ENCODE peak calls at places on chromosomes 2 and 18, in four cellular contexts. Y, G, N and V are unnamed samples.
A peak's percentile ranks its signal among the peaks of the same experiment; 100 is the strongest.

GRCh38 chr2:55156326-55156725 is 75.8 kb downstream of the CLHC1 start:
- DNase-seq in Y (no peak), G (no peak), N (peak; percentile 48), V (no peak)

GRCh38 chr18:27608742-27609141 is 423.6 kb upstream of the CHST9 start:
- DNase-seq in G (no peak), N (peak; percentile 3), Y (peak; percentile 6), V (no peak)

GRCh38 chr2:189698020-189698887 is 23.8 kb downstream of the ANKAR start:
- DNase-seq in G (no peak), Y (peak; percentile 70), N (peak; percentile 64), V (peak; percentile 42)

GRCh38 chr2:62713837-62714236 is 8.3 kb downstream of the EHBP1 start:
- DNase-seq in Y (no peak), N (peak; percentile 50), G (no peak), V (no peak)

GRCh38 chr2:586518-587370 is 90.5 kb downstream of the TMEM18 start:
- DNase-seq in G (no peak), N (no peak), Y (no peak), V (no peak)

GRCh38 chr2:216803803-216804202 is 56.1 kb downstream of the TNP1 start:
- DNase-seq in G (no peak), N (no peak), Y (no peak), V (no peak)

GRCh38 chr18:70041459-70042020 is 93.9 kb upstream of the CD226 start:
- DNase-seq in G (no peak), Y (no peak), N (no peak), V (no peak)

GRCh38 chr2:58428553-58429284 is 187.6 kb upstream of the FANCL start:
- DNase-seq in Y (no peak), G (no peak), N (no peak), V (no peak)